ENCODE peak calls at places on chromosome 22, in five cellular contexts. W, D, M, A and L are unnamed samples.

GRCh38 chr22:35634981-35635540 is 13.2 kb upstream of the APOL6 start:
- DNase-seq in A (no peak), M (no peak), D (no peak), W (no peak), L (peak)

GRCh38 chr22:29475550-29475949 is 4.5 kb upstream of the NEFH start:
- DNase-seq in W (no peak), D (no peak), M (no peak), A (no peak), L (no peak)

GRCh38 chr22:32144875-32145274 is 14.2 kb downstream of the C22orf42 start:
- DNase-seq in D (no peak), A (no peak), M (no peak), W (no peak), L (peak)

GRCh38 chr22:27883656-27884350 is 35.3 kb downstream of the PITPNB start:
- DNase-seq in W (no peak), A (no peak), M (no peak), D (no peak), L (no peak)

GRCh38 chr22:32897400-32897799 is 95.9 kb downstream of the TIMP3 start:
- DNase-seq in D (no peak), A (no peak), M (no peak), W (no peak), L (no peak)

GRCh38 chr22:30646518-30647160 is 11.1 kb downstream of the SLC35E4 start:
- DNase-seq in D (no peak), A (no peak), W (no peak), M (no peak), L (no peak)

GRCh38 chr22:32698926-32699619 is 102.4 kb upstream of the TIMP3 start:
- DNase-seq in W (no peak), D (no peak), A (peak), M (no peak), L (no peak)

GRCh38 chr22:48098243-48098935 is 1335.9 kb downstream of the TBC1D22A start:
- DNase-seq in D (no peak), W (no peak), M (peak), A (no peak), L (peak)

GRCh38 chr22:48277868-48278581 is 1515.6 kb downstream of the TBC1D22A start:
- DNase-seq in D (peak), A (no peak), W (no peak), M (no peak), L (no peak)

GRCh38 chr22:30483169-30483568 is 11.4 kb upstream of the SEC14L3 start:
- DNase-seq in M (no peak), A (no peak), D (no peak), W (no peak), L (no peak)

GRCh38 chr22:36443198-36443770 is 38.2 kb downstream of the TXN2 start:
- DNase-seq in D (no peak), M (no peak), A (no peak), W (no peak), L (no peak)

GRCh38 chr22:43867839-43868652 is 5.7 kb upstream of the SULT4A1 start:
- DNase-seq in M (peak), W (peak), D (peak), A (peak), L (no peak)

GRCh38 chr22:29951675-29952413 is 68.9 kb downstream of the MTMR3 start:
- DNase-seq in W (no peak), A (no peak), M (no peak), D (no peak), L (no peak)

GRCh38 chr22:36022162-36022561 is 6.5 kb downstream of the RBFOX2 start:
- DNase-seq in W (no peak), D (no peak), A (no peak), M (no peak), L (no peak)

GRCh38 chr22:36323182-36323854 is 64.4 kb downstream of the MYH9 start:
- DNase-seq in D (no peak), M (no peak), W (no peak), A (peak), L (no peak)

GRCh38 chr22:31173386-31174145 is 13.6 kb downstream of the RNF185 start:
- DNase-seq in D (no peak), A (no peak), W (no peak), M (no peak), L (no peak)

GRCh38 chr22:44521326-44521725 is 23.3 kb upstream of the RTL6 start:
- DNase-seq in M (no peak), W (peak), A (no peak), D (no peak), L (no peak)

GRCh38 chr22:35376728-35377472 is 4.0 kb upstream of the HMOX1 start:
- DNase-seq in W (peak), D (peak), A (peak), M (peak), L (peak)

GRCh38 chr22:38974826-38975175 is 7.3 kb upstream of the APOBEC3B start:
- DNase-seq in A (no peak), D (no peak), M (no peak), W (no peak), L (no peak)
- TF ChIP-seq CTCF in A (no peak), D (no peak), M (no peak), W (no peak), L (no peak)

GRCh38 chr22:21673534-21674321 is 7.9 kb downstream of the PPIL2 start:
- DNase-seq in D (no peak), A (peak), M (no peak), W (peak), L (no peak)
- TF ChIP-seq CTCF in D (no peak), A (no peak), M (no peak), W (no peak), L (no peak)

GRCh38 chr22:38298312-38299000 is 18.8 kb downstream of the CSNK1E start:
- DNase-seq in A (no peak), D (no peak), M (peak), W (no peak), L (no peak)
- TF ChIP-seq CTCF in A (peak), D (no peak), M (peak), W (peak), L (peak)

GRCh38 chr22:46419754-46420571 is 84.4 kb downstream of the TRMU start:
- DNase-seq in M (no peak), A (peak), D (no peak), W (no peak), L (no peak)
- TF ChIP-seq CTCF in M (no peak), A (no peak), D (no peak), W (no peak), L (no peak)

DNA sequence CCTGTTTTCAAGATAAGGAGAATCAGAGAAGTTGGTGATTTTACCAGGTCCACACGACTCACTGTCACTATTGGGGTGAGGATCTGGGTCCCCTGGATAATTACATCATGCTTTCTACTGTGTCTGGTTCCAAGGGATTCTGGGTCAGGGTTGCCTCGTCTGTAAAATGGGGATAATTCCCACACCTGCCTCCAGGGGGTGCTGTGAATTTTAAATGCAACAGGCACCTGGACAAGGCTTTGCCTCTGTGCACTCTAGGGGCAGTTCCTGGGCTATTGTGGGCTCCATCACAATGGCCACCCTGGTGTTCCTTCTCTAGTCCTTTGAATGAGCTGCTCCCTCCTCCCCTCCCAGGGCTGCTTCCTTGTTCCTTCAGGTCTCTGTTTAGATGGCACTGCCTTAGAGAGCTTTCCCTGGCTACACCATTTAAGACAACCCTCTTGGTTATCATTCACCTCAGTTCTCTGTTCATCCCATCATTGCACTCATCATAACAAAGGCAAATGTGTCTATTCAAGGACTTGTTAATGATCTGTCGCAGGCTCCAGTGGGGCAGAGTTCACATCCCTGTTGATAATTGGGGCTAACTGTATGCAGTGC is 178.6 kb downstream of the MIAT start:
- DNase-seq in D (no peak), W (peak), M (peak), A (no peak), L (no peak)
- TF ChIP-seq CTCF in D (peak), W (peak), M (peak), A (peak), L (peak)

GRCh38 chr22:38491707-38492348 is 14.3 kb downstream of the DDX17 start:
- DNase-seq in A (no peak), W (no peak), D (no peak), M (no peak), L (no peak)

GRCh38 chr22:38494498-38494897 is 11.6 kb downstream of the DDX17 start:
- DNase-seq in M (no peak), W (no peak), A (no peak), D (no peak), L (no peak)

GRCh38 chr22:38497869-38498268 is 8.2 kb downstream of the DDX17 start:
- DNase-seq in W (no peak), D (no peak), M (no peak), A (no peak), L (no peak)

GRCh38 chr22:38490915-38491314 is 15.2 kb downstream of the DDX17 start:
- DNase-seq in W (peak), A (no peak), D (peak), M (no peak), L (no peak)

DNA sequence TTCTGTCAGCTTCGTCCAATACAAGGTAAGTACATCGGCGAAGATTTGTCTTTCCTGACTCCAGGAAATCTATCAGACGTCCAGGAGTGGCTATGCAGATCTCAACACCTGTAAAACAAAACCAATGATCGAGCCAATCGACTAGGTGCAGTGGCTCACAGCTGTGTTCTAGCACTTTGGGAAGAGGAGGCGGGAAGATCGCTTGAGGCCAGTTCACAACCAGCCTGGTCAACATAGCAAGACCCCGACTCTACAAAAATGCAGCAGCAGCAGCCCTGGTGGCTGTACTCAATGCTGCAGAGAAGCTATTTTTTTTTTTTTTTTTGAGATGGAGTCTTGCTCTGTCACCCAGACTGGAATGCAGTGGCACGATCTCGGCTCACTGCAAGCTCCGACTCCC is 11.2 kb downstream of the DDX17 start:
- DNase-seq in M (no peak), D (no peak), A (no peak), W (no peak), L (no peak)
- TF ChIP-seq CTCF in M (no peak), D (no peak), A (no peak), W (no peak), L (no peak)

DNA sequence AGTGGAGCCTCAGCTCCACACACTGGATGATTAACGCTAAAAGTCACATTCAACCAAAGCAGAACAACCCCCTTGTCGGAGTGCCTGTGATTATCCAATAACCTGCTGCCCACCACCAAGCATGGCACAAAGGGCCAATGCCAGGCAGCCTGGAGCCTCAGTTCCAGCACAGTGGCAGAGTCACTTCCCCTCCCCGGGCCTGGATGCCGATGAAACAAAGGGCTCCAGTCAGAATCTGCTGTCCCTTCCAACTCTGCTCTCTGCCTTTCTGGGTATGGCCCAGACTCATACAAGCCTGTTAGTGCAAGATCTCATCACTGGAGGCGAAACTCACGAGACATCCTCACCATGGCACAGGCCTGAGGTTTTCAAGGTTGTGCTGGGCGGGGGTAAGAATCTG is 52.1 kb downstream of the CLTCL1 start:
- DNase-seq in W (no peak), A (no peak), D (no peak), M (no peak), L (no peak)
- TF ChIP-seq CTCF in W (no peak), A (no peak), D (no peak), M (no peak), L (no peak)

GRCh38 chr22:24807284-24807950 is 1.4 kb downstream of the SGSM1 start:
- DNase-seq in A (no peak), W (no peak), M (no peak), D (peak), L (no peak)
- TF ChIP-seq CTCF in A (no peak), W (no peak), M (no peak), D (no peak), L (no peak)

GRCh38 chr22:23566716-23567475 is 13.2 kb downstream of the IGLL1 start:
- DNase-seq in W (peak), A (no peak), M (no peak), D (peak), L (no peak)

GRCh38 chr22:23563111-23563510 is 17.0 kb downstream of the IGLL1 start:
- DNase-seq in W (no peak), M (no peak), D (peak), A (no peak), L (no peak)

GRCh38 chr22:23564276-23564675 is 15.8 kb downstream of the IGLL1 start:
- DNase-seq in A (no peak), D (no peak), M (no peak), W (no peak), L (no peak)

GRCh38 chr22:23565942-23566715 is 14.0 kb downstream of the IGLL1 start:
- DNase-seq in A (no peak), W (no peak), D (peak), M (no peak), L (no peak)

DNA sequence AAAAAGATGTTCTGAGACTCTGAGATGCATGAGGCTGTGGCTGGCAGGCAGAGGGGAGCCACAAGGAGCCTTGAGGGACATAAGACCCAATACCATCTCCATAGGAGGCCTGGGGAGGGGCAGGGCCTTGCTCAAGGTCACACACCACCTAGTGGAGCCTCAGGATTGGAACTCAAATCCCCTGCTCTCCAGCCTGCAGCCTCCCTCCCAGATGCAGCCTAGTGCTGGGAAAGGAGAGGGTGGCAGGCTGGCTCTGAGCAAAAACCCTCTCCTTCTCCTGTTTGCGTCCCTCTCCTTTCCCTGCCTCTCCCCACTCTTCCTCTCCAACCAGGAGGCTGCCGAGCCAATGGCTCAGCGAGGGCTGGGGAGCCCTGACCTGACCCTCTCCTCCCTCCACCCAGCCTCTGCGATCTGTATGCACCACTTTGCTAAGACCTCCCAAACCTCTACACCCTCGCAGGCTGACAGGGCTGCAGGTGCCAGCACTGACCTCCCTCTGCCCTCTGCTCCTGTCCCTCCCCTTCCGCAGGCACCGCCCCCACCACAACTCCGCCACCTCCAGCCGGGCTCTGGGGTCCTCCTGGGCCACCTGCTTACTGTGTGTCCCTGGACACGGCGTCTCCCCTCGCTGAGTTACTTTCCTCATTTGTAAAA is 14.7 kb downstream of the IGLL1 start:
- DNase-seq in D (peak), A (no peak), W (no peak), M (peak), L (no peak)
- TF ChIP-seq CTCF in D (no peak), A (no peak), W (no peak), M (no peak), L (no peak)